ENCODE peak calls at places on chromosomes 12 and 14, in four cellular contexts. J, K, D and R are unnamed samples.

GRCh38 chr12:53645191-53645590 is 19.0 kb upstream of the ATF7 start:
- DNase-seq in J (no peak), K (no peak), D (no peak), R (no peak)

GRCh38 chr14:55707365-55707804 is 127.4 kb downstream of the KTN1 start:
- DNase-seq in J (no peak), K (no peak), D (peak), R (no peak)

GRCh38 chr14:99262977-99263448 is 9.0 kb downstream of the BCL11B start:
- DNase-seq in J (no peak), K (no peak), D (no peak), R (no peak)

GRCh38 chr12:132428872-132429121 is 61.2 kb upstream of the FBRSL1 start:
- DNase-seq in J (no peak), K (no peak), D (no peak), R (no peak)

GRCh38 chr14:71855399-71856036 is 76.7 kb upstream of the RGS6 start:
- DNase-seq in J (peak), K (peak), D (peak), R (peak)

GRCh38 chr14:60710506-60710905 is 13.6 kb downstream of the SIX4 start:
- DNase-seq in J (no peak), K (no peak), D (no peak), R (no peak)

GRCh38 chr14:23362200-23362599 is 2.8 kb downstream of the EFS start:
- DNase-seq in J (no peak), K (no peak), D (peak), R (no peak)

GRCh38 chr14:83849999-83850611 is 1679.8 kb upstream of the FLRT2 start:
- DNase-seq in J (no peak), K (no peak), D (no peak), R (no peak)

GRCh38 chr14:36657409-36658090 is 4.1 kb upstream of the PAX9 start:
- DNase-seq in J (peak), K (no peak), D (peak), R (no peak)

GRCh38 chr14:75917322-75918251 is 64.2 kb downstream of the TGFB3 start:
- DNase-seq in J (no peak), K (no peak), D (no peak), R (no peak)